ENCODE peak calls at places on chromosomes 11 and 22, in five cellular contexts. One of them, this sample, is unnamed.

GRCh38 chr22:32206774-32207758 is 2.2 kb upstream of the RFPL2 start:
- DNase-seq in upper lobe of left lung: peak
- DNase-seq in adrenal gland: no peak
- DNase-seq in testis: no peak
- DNase-seq in tibial nerve: no peak
- DNase-seq in this sample: peak

GRCh38 chr11:22828373-22828772 is 1.2 kb downstream of the SVIP start:
- DNase-seq in adrenal gland: no peak
- DNase-seq in testis: no peak
- DNase-seq in tibial nerve: no peak
- DNase-seq in upper lobe of left lung: no peak
- DNase-seq in this sample: no peak

GRCh38 chr11:15884792-15885540 is 471.4 kb downstream of the SOX6 start:
- DNase-seq in testis: no peak
- DNase-seq in adrenal gland: no peak
- DNase-seq in tibial nerve: no peak
- DNase-seq in upper lobe of left lung: no peak
- DNase-seq in this sample: no peak

GRCh38 chr11:122107566-122107965 is 8.4 kb downstream of the BLID start:
- DNase-seq in testis: no peak
- DNase-seq in upper lobe of left lung: no peak
- DNase-seq in tibial nerve: no peak
- DNase-seq in adrenal gland: no peak
- DNase-seq in this sample: no peak

GRCh38 chr22:49670610-49671330 is 156.9 kb downstream of the BRD1 start:
- DNase-seq in adrenal gland: no peak
- DNase-seq in testis: no peak
- DNase-seq in upper lobe of left lung: peak
- DNase-seq in tibial nerve: no peak
- DNase-seq in this sample: no peak

GRCh38 chr22:44595841-44596341 is 97.9 kb upstream of the RTL6 start:
- DNase-seq in testis: no peak
- DNase-seq in adrenal gland: no peak
- DNase-seq in tibial nerve: no peak
- DNase-seq in upper lobe of left lung: no peak
- DNase-seq in this sample: no peak

GRCh38 chr11:10908215-10908990 is 50.5 kb upstream of the ZBED5 start:
- DNase-seq in tibial nerve: no peak
- DNase-seq in testis: peak
- DNase-seq in upper lobe of left lung: no peak
- DNase-seq in adrenal gland: no peak
- DNase-seq in this sample: no peak

GRCh38 chr11:62458212-62459002 is 39.6 kb downstream of the SCGB1A1 start:
- DNase-seq in tibial nerve: no peak
- DNase-seq in adrenal gland: no peak
- DNase-seq in upper lobe of left lung: no peak
- DNase-seq in testis: no peak
- DNase-seq in this sample: no peak

GRCh38 chr22:40176921-40177737 is 596 bp upstream of the TNRC6B start:
- DNase-seq in tibial nerve: peak
- DNase-seq in testis: peak
- DNase-seq in adrenal gland: peak
- DNase-seq in upper lobe of left lung: no peak
- DNase-seq in this sample: no peak

GRCh38 chr22:30803679-30804078 is 109.0 kb downstream of the OSBP2 start:
- DNase-seq in tibial nerve: no peak
- DNase-seq in upper lobe of left lung: no peak
- DNase-seq in adrenal gland: peak
- DNase-seq in testis: no peak
- DNase-seq in this sample: no peak

GRCh38 chr11:43789700-43790443 is 90.8 kb upstream of the ALKBH3 start:
- DNase-seq in adrenal gland: no peak
- DNase-seq in upper lobe of left lung: no peak
- DNase-seq in tibial nerve: no peak
- DNase-seq in testis: no peak
- DNase-seq in this sample: no peak

GRCh38 chr22:49951001-49951677 is 9.4 kb upstream of the PIM3 start:
- DNase-seq in adrenal gland: no peak
- DNase-seq in testis: no peak
- DNase-seq in upper lobe of left lung: peak
- DNase-seq in tibial nerve: no peak
- DNase-seq in this sample: no peak

GRCh38 chr11:72812968-72813739 is 1.1 kb upstream of the ATG16L2 start:
- DNase-seq in upper lobe of left lung: no peak
- DNase-seq in testis: no peak
- DNase-seq in tibial nerve: no peak
- DNase-seq in adrenal gland: no peak
- DNase-seq in this sample: no peak

GRCh38 chr11:132620423-132620822 is 911.9 kb downstream of the OPCML start:
- DNase-seq in adrenal gland: no peak
- DNase-seq in tibial nerve: no peak
- DNase-seq in testis: no peak
- DNase-seq in upper lobe of left lung: no peak
- DNase-seq in this sample: no peak

GRCh38 chr22:50490531-50491308 is 4.1 kb downstream of the MIOX start:
- DNase-seq in adrenal gland: no peak
- DNase-seq in testis: no peak
- DNase-seq in tibial nerve: no peak
- DNase-seq in upper lobe of left lung: peak
- DNase-seq in this sample: no peak

GRCh38 chr11:8192016-8192895 is 23.4 kb upstream of the RIC3 start:
- DNase-seq in upper lobe of left lung: peak
- DNase-seq in adrenal gland: peak
- DNase-seq in testis: peak
- DNase-seq in tibial nerve: peak
- DNase-seq in this sample: peak

GRCh38 chr22:35966314-35967045 is 62.1 kb downstream of the RBFOX2 start:
- DNase-seq in tibial nerve: no peak
- DNase-seq in testis: no peak
- DNase-seq in adrenal gland: no peak
- DNase-seq in upper lobe of left lung: no peak
- DNase-seq in this sample: no peak

GRCh38 chr11:76310832-76311231 is 70.1 kb downstream of the THAP12 start:
- DNase-seq in testis: no peak
- DNase-seq in upper lobe of left lung: no peak
- DNase-seq in tibial nerve: no peak
- DNase-seq in adrenal gland: no peak
- DNase-seq in this sample: no peak

GRCh38 chr11:35615911-35616900 is 2.1 kb upstream of the FJX1 start:
- DNase-seq in upper lobe of left lung: no peak
- DNase-seq in tibial nerve: peak
- DNase-seq in testis: peak
- DNase-seq in adrenal gland: no peak
- DNase-seq in this sample: no peak

GRCh38 chr11:40306938-40307548 is 1152.4 kb downstream of the LRRC4C start:
- DNase-seq in upper lobe of left lung: no peak
- DNase-seq in testis: no peak
- DNase-seq in tibial nerve: no peak
- DNase-seq in adrenal gland: peak
- DNase-seq in this sample: no peak

GRCh38 chr11:19374189-19374588 is 133.4 kb upstream of the E2F8 start:
- DNase-seq in adrenal gland: peak
- DNase-seq in tibial nerve: no peak
- DNase-seq in upper lobe of left lung: no peak
- DNase-seq in testis: no peak
- DNase-seq in this sample: no peak

GRCh38 chr11:117354550-117354949 is 26.9 kb downstream of the CEP164 start:
- DNase-seq in upper lobe of left lung: no peak
- DNase-seq in testis: no peak
- DNase-seq in adrenal gland: no peak
- DNase-seq in tibial nerve: no peak
- DNase-seq in this sample: no peak

GRCh38 chr11:119134389-119134978 is 13.1 kb downstream of the HINFP start:
- DNase-seq in tibial nerve: no peak
- DNase-seq in adrenal gland: no peak
- DNase-seq in testis: peak
- DNase-seq in upper lobe of left lung: no peak
- DNase-seq in this sample: no peak

GRCh38 chr22:38835888-38836301 is 7.9 kb downstream of the NPTXR start:
- DNase-seq in tibial nerve: no peak
- DNase-seq in testis: no peak
- DNase-seq in adrenal gland: no peak
- DNase-seq in upper lobe of left lung: peak
- DNase-seq in this sample: no peak

GRCh38 chr22:23110190-23110921 is 31.4 kb downstream of the RSPH14 start:
- DNase-seq in upper lobe of left lung: peak
- DNase-seq in tibial nerve: no peak
- DNase-seq in testis: no peak
- DNase-seq in adrenal gland: no peak
- DNase-seq in this sample: no peak

GRCh38 chr11:62552931-62553838 is 6.6 kb upstream of the AHNAK start:
- DNase-seq in adrenal gland: peak
- DNase-seq in tibial nerve: peak
- DNase-seq in testis: peak
- DNase-seq in upper lobe of left lung: no peak
- DNase-seq in this sample: peak

GRCh38 chr11:132032555-132032954 is 662.1 kb downstream of the NTM start:
- DNase-seq in tibial nerve: no peak
- DNase-seq in adrenal gland: no peak
- DNase-seq in testis: no peak
- DNase-seq in upper lobe of left lung: no peak
- DNase-seq in this sample: no peak

GRCh38 chr11:33829430-33830141 is 55.3 kb upstream of the FBXO3 start:
- DNase-seq in adrenal gland: peak
- DNase-seq in tibial nerve: peak
- DNase-seq in testis: peak
- DNase-seq in upper lobe of left lung: no peak
- DNase-seq in this sample: peak

GRCh38 chr11:44096360-44097188 is 1.1 kb downstream of the EXT2 start:
- DNase-seq in upper lobe of left lung: peak
- DNase-seq in testis: no peak
- DNase-seq in tibial nerve: no peak
- DNase-seq in adrenal gland: no peak
- DNase-seq in this sample: no peak

GRCh38 chr11:69683764-69684333 is 8.7 kb upstream of the LTO1 start:
- DNase-seq in tibial nerve: no peak
- DNase-seq in adrenal gland: no peak
- DNase-seq in upper lobe of left lung: no peak
- DNase-seq in testis: no peak
- DNase-seq in this sample: no peak

GRCh38 chr11:65809496-65809895 is 22.6 kb downstream of the OVOL1 start:
- DNase-seq in adrenal gland: no peak
- DNase-seq in upper lobe of left lung: no peak
- DNase-seq in tibial nerve: no peak
- DNase-seq in testis: no peak
- DNase-seq in this sample: no peak

GRCh38 chr11:65808744-65809341 is 22.0 kb downstream of the OVOL1 start:
- DNase-seq in tibial nerve: no peak
- DNase-seq in adrenal gland: no peak
- DNase-seq in testis: no peak
- DNase-seq in upper lobe of left lung: peak
- DNase-seq in this sample: no peak

GRCh38 chr11:65811764-65812475 is 21.8 kb upstream of the SNX32 start:
- DNase-seq in adrenal gland: no peak
- DNase-seq in testis: no peak
- DNase-seq in tibial nerve: no peak
- DNase-seq in upper lobe of left lung: peak
- DNase-seq in this sample: no peak

GRCh38 chr11:65806972-65807371 is 20.1 kb downstream of the OVOL1 start:
- DNase-seq in adrenal gland: no peak
- DNase-seq in upper lobe of left lung: no peak
- DNase-seq in tibial nerve: no peak
- DNase-seq in testis: no peak
- DNase-seq in this sample: no peak

GRCh38 chr11:65810046-65810868 is 23.4 kb downstream of the OVOL1 start:
- DNase-seq in upper lobe of left lung: no peak
- DNase-seq in tibial nerve: no peak
- DNase-seq in adrenal gland: no peak
- DNase-seq in testis: no peak
- DNase-seq in this sample: no peak
- TF ChIP-seq CTCF in upper lobe of left lung: no peak
- TF ChIP-seq CTCF in tibial nerve: no peak
- TF ChIP-seq CTCF in adrenal gland: no peak
- TF ChIP-seq CTCF in testis: no peak
- TF ChIP-seq CTCF in this sample: no peak

DNA sequence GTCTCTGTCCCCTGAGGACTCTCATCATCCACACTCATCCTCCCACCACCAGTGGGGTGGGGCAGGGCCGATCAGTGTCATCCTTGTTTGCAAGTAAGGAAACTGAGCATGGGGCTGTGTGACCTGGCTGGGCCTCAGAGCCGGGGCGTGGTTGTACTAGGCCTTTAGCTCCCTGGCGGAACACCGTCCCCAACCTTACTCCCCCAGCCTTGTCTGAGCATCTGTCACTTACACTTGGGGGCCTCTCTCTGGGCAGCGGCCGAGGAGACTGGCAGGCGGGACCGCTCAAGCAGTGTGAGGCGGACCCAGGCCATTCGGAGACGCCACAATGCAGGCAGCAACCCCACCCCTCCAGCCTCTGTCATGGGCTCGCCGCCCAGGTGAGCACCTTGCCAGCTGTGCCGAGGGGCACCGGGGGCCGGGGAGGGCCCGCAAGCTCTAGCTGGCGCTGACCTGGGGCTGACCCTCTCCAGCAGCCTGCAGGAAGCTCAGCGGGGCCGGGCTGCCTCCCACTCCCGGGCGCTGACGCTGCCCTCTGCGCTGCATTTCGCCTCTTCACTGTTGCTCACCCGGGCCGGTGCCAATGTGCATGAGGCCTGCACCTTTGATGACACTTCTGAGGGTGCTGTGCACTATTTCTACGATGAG is 3.8 kb downstream of the PCNX3 start:
- DNase-seq in adrenal gland: no peak
- DNase-seq in tibial nerve: no peak
- DNase-seq in upper lobe of left lung: peak
- DNase-seq in testis: no peak
- DNase-seq in this sample: no peak
- H3K4me3 ChIP-seq in adrenal gland: no peak
- H3K4me3 ChIP-seq in tibial nerve: no peak
- H3K4me3 ChIP-seq in upper lobe of left lung: no peak
- H3K4me3 ChIP-seq in testis: no peak
- H3K4me3 ChIP-seq in this sample: no peak

GRCh38 chr22:20084547-20085413 is 4.7 kb downstream of the DGCR8 start:
- DNase-seq in adrenal gland: no peak
- DNase-seq in testis: peak
- DNase-seq in upper lobe of left lung: no peak
- DNase-seq in tibial nerve: no peak
- DNase-seq in this sample: peak
- TF ChIP-seq POLR2A in adrenal gland: no peak
- TF ChIP-seq POLR2A in testis: no peak
- TF ChIP-seq POLR2A in upper lobe of left lung: no peak
- TF ChIP-seq POLR2A in tibial nerve: no peak
- TF ChIP-seq POLR2A in this sample: no peak

GRCh38 chr11:9827700-9828099 is 163.8 kb downstream of the SWAP70 start:
- DNase-seq in upper lobe of left lung: no peak
- DNase-seq in adrenal gland: no peak
- DNase-seq in testis: no peak
- DNase-seq in tibial nerve: no peak
- DNase-seq in this sample: no peak
- TF ChIP-seq CTCF in upper lobe of left lung: no peak
- TF ChIP-seq CTCF in adrenal gland: no peak
- TF ChIP-seq CTCF in testis: no peak
- TF ChIP-seq CTCF in tibial nerve: no peak
- TF ChIP-seq CTCF in this sample: no peak

GRCh38 chr11:2987881-2988280 is 4.2 kb downstream of the NAP1L4 start:
- DNase-seq in adrenal gland: no peak
- DNase-seq in tibial nerve: no peak
- DNase-seq in testis: no peak
- DNase-seq in upper lobe of left lung: no peak
- DNase-seq in this sample: no peak
- H3K4me3 ChIP-seq in adrenal gland: no peak
- H3K4me3 ChIP-seq in tibial nerve: no peak
- H3K4me3 ChIP-seq in testis: no peak
- H3K4me3 ChIP-seq in upper lobe of left lung: peak
- H3K4me3 ChIP-seq in this sample: no peak

This sample was measured in heart left ventricle.